ENCODE peak calls at places on chromosomes 4 and X, in six cellular contexts. M is sigmoid colon, F is D341Med, L is GM10248, U is head of caudate nucleus, R is RPMI8226. Y is an unnamed sample.

GRCh38 chr4:156896536-156896935 is 75.1 kb downstream of the PDGFC start:
- DNase-seq in F (no peak), U (no peak), M (no peak), L (no peak), R (no peak), Y (no peak)

GRCh38 chrX:129678176-129678880 is 23.6 kb upstream of the APLN start:
- DNase-seq in F (peak; percentile 69), R (peak; percentile 89), U (peak; percentile 57), L (no peak), M (peak; percentile 71), Y (peak; percentile 62)

GRCh38 chr4:177339794-177340374 is 30.2 kb downstream of the NEIL3 start:
- DNase-seq in U (no peak), R (peak; percentile 7), F (no peak), M (no peak), L (peak; percentile 32), Y (peak; percentile 19)

GRCh38 chr4:177596035-177596434 is 153.8 kb upstream of the AGA start:
- DNase-seq in L (no peak), M (no peak), U (peak; percentile 59), R (peak; percentile 2), F (no peak), Y (peak; percentile 27)

GRCh38 chr4:25892796-25893195 is 21.2 kb upstream of the SMIM20 start:
- DNase-seq in R (no peak), L (no peak), M (no peak), U (no peak), F (no peak), Y (no peak)

GRCh38 chr4:38243385-38244053 is 283.3 kb downstream of the PTTG2 start:
- DNase-seq in M (no peak), R (no peak), U (no peak), L (no peak), F (no peak), Y (no peak)

GRCh38 chr4:89708903-89709361 is 128.0 kb downstream of the SNCA start:
- DNase-seq in L (no peak), U (peak; percentile 31), F (no peak), R (no peak), M (no peak), Y (peak; percentile 74)

GRCh38 chr4:145935253-145936141 is 3.1 kb downstream of the ZNF827 start:
- DNase-seq in R (peak; percentile 41), L (peak; percentile 57), U (peak; percentile 49), M (no peak), F (peak; percentile 38), Y (peak; percentile 66)

GRCh38 chr4:98448923-98449322 is 187.7 kb downstream of the RAP1GDS1 start:
- DNase-seq in L (no peak), F (no peak), R (no peak), U (no peak), M (no peak), Y (no peak)

GRCh38 chr4:171521726-171522125 is 291.5 kb upstream of the GALNTL6 start:
- DNase-seq in L (no peak), R (no peak), U (no peak), M (no peak), F (no peak), Y (no peak)

GRCh38 chr4:8578717-8579116 is 1.5 kb upstream of the GPR78 start:
- DNase-seq in L (no peak), F (no peak), U (no peak), M (no peak), R (no peak), Y (no peak)

GRCh38 chr4:150942539-150942938 is 72.5 kb downstream of the LRBA start:
- DNase-seq in F (no peak), L (no peak), M (no peak), U (no peak), R (no peak), Y (no peak)

GRCh38 chrX:1546601-1547275 is 9.8 kb upstream of the P2RY8 start:
- DNase-seq in L (no peak), R (no peak), U (no peak), F (no peak), M (peak; percentile 49), Y (no peak)

GRCh38 chr4:11842620-11843263 is 414.0 kb upstream of the HS3ST1 start:
- DNase-seq in R (no peak), L (no peak), M (no peak), U (no peak), F (no peak), Y (no peak)

GRCh38 chr4:183837222-183837621 is 67.9 kb upstream of the STOX2 start:
- DNase-seq in M (no peak), U (no peak), R (no peak), L (no peak), F (no peak), Y (no peak)